ENCODE peak calls at places on chromosomes 3 and 15, in seven cellular contexts. Q is stimulated activated naive CD8-positive, alpha-beta T cell treated with anti-CD3 and anti-CD28 coated beads, Interleukin-15, Interleukin-2, amounts not matched to agents 100 U/mL and 50 U/mL, for 24 hours; D is activated CD4-positive, alpha-beta T cell treated with anti-CD3 and anti-CD28 coated beads, Interleukin-2, amount 50 U/mL, for 1 hour; O is NCI-H1436; K is activated naive CD4-positive, alpha-beta T cell; L is activated T-cell treated with anti-CD3 and anti-CD28 coated beads for 4 hours; F is activated CD8-positive, alpha-beta memory T cell treated with anti-CD3 and anti-CD28 coated beads for 24 hours. P is an unnamed sample.
A peak's percentile ranks its signal among the peaks of the same experiment; 100 is the strongest.

GRCh38 chr3:196192036-196193001 is 18.9 kb downstream of the ZDHHC19 start:
- DNase-seq in Q (peak; percentile 67), D (peak; percentile 35), O (no peak), K (no peak), L (no peak), F (peak; percentile 79), P (no peak)

GRCh38 chr3:171101982-171102610 is 75.6 kb upstream of the SLC2A2 start:
- DNase-seq in Q (no peak), D (no peak), O (no peak), K (no peak), L (no peak), F (no peak), P (peak; percentile 74)

GRCh38 chr15:57032338-57032737 is 113.9 kb downstream of the TCF12 start:
- DNase-seq in Q (no peak), D (no peak), O (no peak), K (no peak), L (no peak), F (no peak), P (no peak)

GRCh38 chr3:172317984-172318383 is 130.3 kb downstream of the GHSR start:
- DNase-seq in Q (no peak), D (no peak), O (no peak), K (no peak), L (no peak), F (no peak), P (peak; percentile 91)

GRCh38 chr15:87648278-87648677 is 608.3 kb downstream of the NTRK3 start:
- DNase-seq in Q (no peak), D (no peak), O (no peak), K (no peak), L (no peak), F (no peak), P (no peak)

GRCh38 chr15:88894819-88895767 is at the start of gene HAPLN3:
- DNase-seq in Q (peak; percentile 79), D (peak; percentile 48), O (no peak), K (peak; percentile 28), L (peak; percentile 48), F (peak; percentile 85), P (no peak)

GRCh38 chr15:70348581-70349344 is 251.0 kb upstream of the TLE3 start:
- DNase-seq in Q (no peak), D (no peak), O (no peak), K (no peak), L (no peak), F (peak; percentile 53), P (no peak)

GRCh38 chr3:164320962-164321361 is 757.3 kb downstream of the SI start:
- DNase-seq in Q (no peak), D (no peak), O (no peak), K (no peak), L (no peak), F (no peak), P (no peak)

P was measured in A172.